ENCODE peak calls at places on chromosomes 16 and 17, in seven cellular contexts. D is bronchial epithelial cell; H is activated CD4-positive, alpha-beta T cell treated with anti-CD3 and anti-CD28 coated beads for 24 hours; T is RWPE1; J is stimulated activated CD8-positive, alpha-beta memory T cell treated with anti-CD3 and anti-CD28 coated beads, Interleukin-7, amount 100 ng/mL, for 1 hour; C is EL; Y is AG20443. G is an unnamed sample.

GRCh38 chr16:84975066-84975465 is 36.3 kb downstream of the ZDHHC7 start:
- DNase-seq in D (no peak), H (no peak), T (no peak), J (no peak), C (no peak), Y (no peak), G (no peak)

GRCh38 chr17:59800530-59800942 is 92.2 kb downstream of the TUBD1 start:
- DNase-seq in D (no peak), H (no peak), T (no peak), J (no peak), C (no peak), Y (no peak), G (no peak)

GRCh38 chr17:16880843-16881230 is 91.1 kb downstream of the TNFRSF13B start:
- DNase-seq in D (no peak), H (no peak), T (no peak), J (no peak), C (no peak), Y (no peak), G (no peak)

GRCh38 chr16:9395958-9396359 is 304.5 kb downstream of the HAPSTR1 start:
- DNase-seq in D (no peak), H (no peak), T (no peak), J (no peak), C (no peak), Y (no peak), G (no peak)

GRCh38 chr17:48351916-48352332 is 78.1 kb downstream of the SKAP1 start:
- DNase-seq in D (peak; percentile 28), H (no peak), T (peak; percentile 32), J (no peak), C (peak; percentile 33), Y (peak; percentile 47), G (no peak)

GRCh38 chr17:17121162-17121561 is 78.9 kb downstream of the MPRIP start:
- DNase-seq in D (no peak), H (no peak), T (no peak), J (no peak), C (no peak), Y (no peak), G (no peak)

GRCh38 chr16:73853968-73854367 is 442.6 kb upstream of the PSMD7 start:
- DNase-seq in D (no peak), H (no peak), T (no peak), J (no peak), C (no peak), Y (no peak), G (no peak)

GRCh38 chr16:86353185-86353584 is 157.1 kb upstream of the FOXF1 start:
- DNase-seq in D (no peak), H (no peak), T (peak; percentile 23), J (no peak), C (peak; percentile 81), Y (peak; percentile 61), G (no peak)

GRCh38 chr17:68491864-68492263 is 20.4 kb upstream of the PRKAR1A start:
- DNase-seq in D (peak; percentile 35), H (no peak), T (no peak), J (no peak), C (no peak), Y (no peak), G (peak; percentile 37)

GRCh38 chr16:47037396-47037745 is 63.9 kb upstream of the DNAJA2 start:
- DNase-seq in D (no peak), H (peak; percentile 20), T (no peak), J (peak; percentile 2), C (no peak), Y (no peak), G (no peak)

GRCh38 chr16:69886726-69887125 is 64.4 kb upstream of the CLEC18A start:
- DNase-seq in D (no peak), H (no peak), T (no peak), J (no peak), C (no peak), Y (no peak), G (no peak)

GRCh38 chr17:18039535-18040286 is 503 bp downstream of the GID4 start:
- DNase-seq in D (no peak), H (no peak), T (peak; percentile 32), J (no peak), C (peak; percentile 40), Y (peak; percentile 64), G (no peak)

GRCh38 chr16:88629835-88630234 is 8.5 kb upstream of the IL17C start:
- DNase-seq in D (no peak), H (no peak), T (no peak), J (no peak), C (no peak), Y (no peak), G (no peak)

GRCh38 chr16:88437367-88437964 is 15.6 kb upstream of the ZFPM1 start:
- DNase-seq in D (peak; percentile 8), H (peak; percentile 61), T (peak; percentile 70), J (peak; percentile 53), C (peak; percentile 18), Y (peak; percentile 75), G (peak; percentile 42)

GRCh38 chr17:71938340-71939010 is 182.3 kb upstream of the SOX9 start:
- DNase-seq in D (no peak), H (no peak), T (no peak), J (no peak), C (no peak), Y (peak; percentile 51), G (no peak)

GRCh38 chr16:87762071-87762571 is 3.7 kb downstream of the KLHDC4 start:
- DNase-seq in D (no peak), H (no peak), T (peak; percentile 69), J (no peak), C (no peak), Y (no peak), G (no peak)

GRCh38 chr17:70434536-70435490 is 265.5 kb downstream of the KCNJ2 start:
- DNase-seq in D (no peak), H (no peak), T (no peak), J (no peak), C (no peak), Y (no peak), G (no peak)

GRCh38 chr17:40819528-40820125 is 2.8 kb downstream of the KRT10 start:
- DNase-seq in D (no peak), H (no peak), T (peak; percentile 11), J (no peak), C (no peak), Y (peak; percentile 34), G (no peak)

GRCh38 chr17:71899317-71899716 is 221.5 kb upstream of the SOX9 start:
- DNase-seq in D (peak; percentile 91), H (no peak), T (peak; percentile 55), J (no peak), C (peak; percentile 62), Y (no peak), G (no peak)

GRCh38 chr17:81235822-81236740 is 2.8 kb downstream of the TEPSIN start:
- DNase-seq in D (no peak), H (no peak), T (no peak), J (no peak), C (no peak), Y (no peak), G (no peak)

GRCh38 chr17:73956169-73956568 is 247.3 kb upstream of the RPL38 start:
- DNase-seq in D (no peak), H (no peak), T (no peak), J (no peak), C (no peak), Y (no peak), G (no peak)

GRCh38 chr17:37176683-37177082 is 199.1 kb upstream of the C17orf78 start:
- DNase-seq in D (peak; percentile 84), H (no peak), T (peak; percentile 12), J (no peak), C (peak; percentile 50), Y (peak; percentile 24), G (no peak)

GRCh38 chr17:66834919-66835454 is at the start of gene CACNG5:
- DNase-seq in D (no peak), H (no peak), T (peak; percentile 17), J (no peak), C (no peak), Y (peak; percentile 23), G (peak; percentile 40)

GRCh38 chr16:74216319-74216718 is 80.3 kb upstream of the PSMD7 start:
- DNase-seq in D (peak; percentile 42), H (no peak), T (no peak), J (no peak), C (no peak), Y (no peak), G (no peak)

GRCh38 chr16:75555213-75555706 is 792 bp downstream of the TMEM231 start:
- DNase-seq in D (peak; percentile 87), H (no peak), T (peak; percentile 94), J (no peak), C (peak; percentile 92), Y (peak; percentile 92), G (peak; percentile 68)

GRCh38 chr17:47999612-48000011 is 28.7 kb downstream of the CDK5RAP3 start:
- DNase-seq in D (peak; percentile 63), H (no peak), T (peak; percentile 14), J (no peak), C (peak; percentile 26), Y (peak; percentile 41), G (no peak)

GRCh38 chr17:31690118-31690517 is 168.9 kb downstream of the COPRS start:
- DNase-seq in D (no peak), H (no peak), T (no peak), J (no peak), C (peak; percentile 41), Y (no peak), G (no peak)

GRCh38 chr17:73391331-73392265 is 79.8 kb upstream of the CDC42EP4 start:
- DNase-seq in D (no peak), H (no peak), T (no peak), J (no peak), C (no peak), Y (no peak), G (no peak)

GRCh38 chr17:50661795-50662391 is 27.2 kb downstream of the ABCC3 start:
- DNase-seq in D (peak; percentile 96), H (peak; percentile 10), T (peak; percentile 98), J (no peak), C (peak; percentile 91), Y (peak; percentile 80), G (peak; percentile 66)

GRCh38 chr17:1228752-1229353 is 41.4 kb upstream of the BHLHA9 start:
- DNase-seq in D (no peak), H (no peak), T (no peak), J (no peak), C (no peak), Y (peak; percentile 29), G (no peak)

GRCh38 chr17:78499715-78500540 is 77.3 kb downstream of the DNAH17 start:
- DNase-seq in D (no peak), H (no peak), T (no peak), J (no peak), C (no peak), Y (no peak), G (no peak)

GRCh38 chr16:81612351-81613170 is 166.5 kb upstream of the PLCG2 start:
- DNase-seq in D (no peak), H (no peak), T (no peak), J (no peak), C (no peak), Y (peak; percentile 65), G (no peak)

GRCh38 chr16:3754304-3754703 is 37.0 kb upstream of the TRAP1 start:
- DNase-seq in D (no peak), H (no peak), T (no peak), J (no peak), C (peak; percentile 49), Y (no peak), G (no peak)

GRCh38 chr17:15744885-15745284 is 12.8 kb downstream of the TBC1D26 start:
- DNase-seq in D (no peak), H (no peak), T (no peak), J (no peak), C (no peak), Y (peak; percentile 10), G (no peak)